ENCODE peak calls at places on chromosomes 4 and X, in seven cellular contexts. L is cardiac muscle cell, Y is left ventricle myocardium inferior, P is PC-3, U is left lung, N is fibroblast of lung, W is heart right ventricle. V is an unnamed sample.

GRCh38 chr4:185039508-185040273 is 21.4 kb downstream of the HELT start:
- DNase-seq in L (peak; percentile 64), Y (no peak), P (peak; percentile 54), U (no peak), N (peak; percentile 36), W (no peak), V (peak; percentile 71)

GRCh38 chr4:6562931-6563901 is 11.8 kb upstream of the MAN2B2 start:
- DNase-seq in L (peak; percentile 40), Y (no peak), P (peak; percentile 12), U (peak; percentile 77), N (peak; percentile 30), W (no peak), V (no peak)

GRCh38 chrX:74449322-74449936 is 28.1 kb downstream of the SLC16A2 start:
- DNase-seq in L (no peak), Y (no peak), P (peak; percentile 85), U (no peak), N (peak; percentile 52), W (no peak), V (no peak)

GRCh38 chr4:154045086-154045485 is 256.2 kb upstream of the SFRP2 start:
- DNase-seq in L (no peak), Y (no peak), P (no peak), U (no peak), N (no peak), W (no peak), V (no peak)

GRCh38 chrX:47366051-47366722 is 4.2 kb upstream of the ZNF157 start:
- DNase-seq in L (peak; percentile 79), Y (peak; percentile 42), P (peak; percentile 43), U (peak; percentile 57), N (peak; percentile 74), W (peak; percentile 46), V (peak; percentile 78)

GRCh38 chr4:185637162-185637875 is 102.0 kb upstream of the PDLIM3 start:
- DNase-seq in L (no peak), Y (no peak), P (peak; percentile 55), U (no peak), N (no peak), W (no peak), V (no peak)

GRCh38 chr4:114358901-114359300 is 239.7 kb upstream of the UGT8 start:
- DNase-seq in L (no peak), Y (no peak), P (no peak), U (no peak), N (no peak), W (no peak), V (no peak)

GRCh38 chr4:177455591-177455990 is 13.4 kb upstream of the AGA start:
- DNase-seq in L (peak; percentile 55), Y (no peak), P (no peak), U (no peak), N (peak; percentile 76), W (no peak), V (no peak)

GRCh38 chr4:129429566-129430339 is 333.8 kb downstream of the C4orf33 start:
- DNase-seq in L (no peak), Y (no peak), P (peak; percentile 21), U (no peak), N (peak; percentile 1), W (no peak), V (no peak)

GRCh38 chr4:139833131-139833930 is 167.7 kb downstream of the MGST2 start:
- DNase-seq in L (no peak), Y (no peak), P (no peak), U (no peak), N (no peak), W (no peak), V (no peak)

GRCh38 chr4:108884596-108884995 is 121.7 kb upstream of the ETNPPL start:
- DNase-seq in L (no peak), Y (no peak), P (no peak), U (no peak), N (peak; percentile 69), W (no peak), V (no peak)

GRCh38 chr4:6956087-6956433 is 46.4 kb downstream of the TBC1D14 start:
- DNase-seq in L (no peak), Y (no peak), P (no peak), U (no peak), N (no peak), W (no peak), V (no peak)

GRCh38 chrX:435536-436122 is 48.9 kb upstream of the PPP2R3B start:
- DNase-seq in L (no peak), Y (no peak), P (no peak), U (peak; percentile 70), N (no peak), W (no peak), V (peak; percentile 46)

GRCh38 chrX:72273718-72274117 is 3.3 kb downstream of the RPS4X start:
- DNase-seq in L (no peak), Y (no peak), P (no peak), U (no peak), N (no peak), W (no peak), V (no peak)
- H3K36me3 ChIP-seq in L (peaks cover 12% of the 10 kb centered on the region), Y (peaks cover 43% of the 10 kb centered on the region), P (peaks cover 68% of the 10 kb centered on the region), U (peaks cover 10% of the 10 kb centered on the region), N (peaks cover 25% of the 10 kb centered on the region), W (peaks cover 70% of the 10 kb centered on the region), V (peaks cover 59% of the 10 kb centered on the region)

GRCh38 chr4:27662426-27662825 is 801.8 kb downstream of the STIM2 start:
- DNase-seq in L (peak; percentile 24), Y (no peak), P (no peak), U (no peak), N (no peak), W (no peak), V (no peak)

GRCh38 chr4:27668001-27668400 is 807.4 kb downstream of the STIM2 start:
- DNase-seq in L (no peak), Y (no peak), P (no peak), U (no peak), N (no peak), W (no peak), V (no peak)

GRCh38 chr4:27666943-27667342 is 806.3 kb downstream of the STIM2 start:
- DNase-seq in L (no peak), Y (no peak), P (peak; percentile 39), U (no peak), N (no peak), W (no peak), V (no peak)
- TF ChIP-seq CTCF in L (no peak), Y (peak; percentile 14), P (peak; percentile 48), U (no peak), N (no peak), W (no peak), V (no peak)

GRCh38 chr4:8473920-8474590 is 33.5 kb downstream of the TRMT44 start:
- DNase-seq in L (no peak), Y (no peak), P (no peak), U (no peak), N (no peak), W (no peak), V (no peak)
- H3K36me3 ChIP-seq in L (peaks cover 8% of the 10 kb centered on the region), Y (peaks cover 48% of the 10 kb centered on the region), P (peaks cover 2% of the 10 kb centered on the region), U (no peaks in the 10 kb centered on the region), N (no peaks in the 10 kb centered on the region), W (peaks cover 56% of the 10 kb centered on the region), V (no peaks in the 10 kb centered on the region)

GRCh38 chr4:59248313-59248712 is 1951.8 kb upstream of the ADGRL3 start:
- DNase-seq in L (no peak), Y (no peak), P (no peak), U (no peak), N (no peak), W (no peak), V (no peak)

GRCh38 chr4:59249110-59249509 is 1951.0 kb upstream of the ADGRL3 start:
- DNase-seq in L (no peak), Y (no peak), P (no peak), U (no peak), N (no peak), W (no peak), V (no peak)

GRCh38 chr4:59243038-59243437 is 1957.1 kb upstream of the ADGRL3 start:
- DNase-seq in L (no peak), Y (no peak), P (no peak), U (no peak), N (no peak), W (no peak), V (no peak)

GRCh38 chr4:59247032-59247431 is 1953.1 kb upstream of the ADGRL3 start:
- DNase-seq in L (peak; percentile 5), Y (no peak), P (peak; percentile 51), U (no peak), N (no peak), W (no peak), V (no peak)
- TF ChIP-seq CTCF in L (no peak), Y (peak; percentile 33), P (peak; percentile 70), U (no peak), N (no peak), W (no peak), V (no peak)